ENCODE peak calls at places on chromosome 11, in ten cellular contexts. I is NCI-H510A treated with DMSO at 0.1 percent for 48 hours; Z is ACHN; E is GM04503; B is posterior cingulate gyrus; C is fibroblast of the conjunctiva; X is GM20000; V is GM23248; R is activated naive CD8-positive, alpha-beta T cell treated with anti-CD3 and anti-CD28 coated beads for 36 hours; Q is nucleus accumbens. P is an unnamed sample.

GRCh38 chr11:29351301-29351873 is 665.4 kb downstream of the KCNA4 start:
- DNase-seq in B (no peak), C (no peak), I (no peak), V (no peak), Z (no peak), R (no peak), E (no peak), X (no peak), Q (no peak), P (no peak)

GRCh38 chr11:61777234-61778090 is 14.9 kb downstream of the TMEM258 start:
- DNase-seq in Q (no peak), I (no peak), E (no peak), Z (no peak), C (no peak), R (peak; percentile 60), V (peak; percentile 47), B (peak; percentile 84), X (peak; percentile 74), P (no peak)

GRCh38 chr11:45833761-45834160 is 13.5 kb upstream of the CRY2 start:
- DNase-seq in Z (no peak), B (no peak), E (no peak), I (no peak), X (no peak), R (no peak), C (no peak), Q (no peak), V (no peak), P (no peak)

GRCh38 chr11:61776561-61777075 is 15.8 kb downstream of the TMEM258 start:
- DNase-seq in E (no peak), C (peak; percentile 27), Z (peak; percentile 63), I (peak; percentile 4), R (peak; percentile 67), X (peak; percentile 92), B (peak; percentile 88), Q (peak; percentile 53), V (peak; percentile 78), P (peak; percentile 37)

GRCh38 chr11:130002352-130002845 is at the start of gene PRDM10:
- DNase-seq in Z (peak; percentile 84), X (peak; percentile 96), Q (peak; percentile 93), R (peak; percentile 89), E (no peak), V (peak; percentile 93), I (peak; percentile 98), C (peak; percentile 81), B (peak; percentile 97), P (peak; percentile 75)

GRCh38 chr11:6587360-6587953 is 16.0 kb downstream of the RRP8 start:
- DNase-seq in C (no peak), X (no peak), B (peak; percentile 82), Z (no peak), I (peak; percentile 3), Q (peak; percentile 53), V (no peak), R (no peak), E (no peak), P (no peak)

GRCh38 chr11:1742371-1742770 is 8.0 kb downstream of the IFITM10 start:
- DNase-seq in X (no peak), V (no peak), B (peak; percentile 20), Z (no peak), R (no peak), C (no peak), Q (no peak), I (no peak), E (no peak), P (no peak)

GRCh38 chr11:86101941-86102407 is 33.1 kb upstream of the PICALM start:
- DNase-seq in R (no peak), V (peak; percentile 74), C (no peak), Z (no peak), I (no peak), Q (no peak), E (no peak), B (no peak), X (no peak), P (no peak)

GRCh38 chr11:130671801-130672700 is 223.6 kb downstream of the ADAMTS15 start:
- DNase-seq in I (no peak), Z (peak; percentile 13), B (peak; percentile 71), Q (peak; percentile 8), R (no peak), V (peak; percentile 91), E (peak; percentile 83), X (no peak), C (peak; percentile 84), P (no peak)

GRCh38 chr11:2318707-2319106 is 16.9 kb downstream of the TSPAN32 start:
- DNase-seq in X (no peak), B (no peak), I (no peak), E (no peak), Z (no peak), R (no peak), V (no peak), C (no peak), Q (no peak), P (no peak)

GRCh38 chr11:81270686-81271085 is 1463.0 kb downstream of the FAM181B start:
- DNase-seq in B (no peak), V (no peak), R (no peak), E (no peak), Z (no peak), C (no peak), X (no peak), Q (no peak), I (no peak), P (no peak)

GRCh38 chr11:28448186-28448585 is 340.0 kb downstream of the METTL15 start:
- DNase-seq in I (no peak), R (no peak), V (peak; percentile 33), E (peak; percentile 50), X (no peak), B (no peak), C (no peak), Q (no peak), Z (no peak), P (no peak)

GRCh38 chr11:14577835-14578529 is 57.8 kb upstream of the PSMA1 start:
- DNase-seq in Z (no peak), E (no peak), X (no peak), I (no peak), B (no peak), R (no peak), V (no peak), C (no peak), Q (no peak), P (no peak)

GRCh38 chr11:78773077-78773476 is 198.4 kb upstream of the NARS2 start:
- DNase-seq in V (no peak), E (no peak), B (no peak), Z (no peak), I (no peak), R (no peak), X (no peak), C (no peak), Q (no peak), P (no peak)

GRCh38 chr11:37504066-37504611 is 906.1 kb upstream of the RAG2 start:
- DNase-seq in Q (no peak), R (no peak), X (peak; percentile 30), E (no peak), Z (no peak), V (peak; percentile 33), C (peak; percentile 31), I (no peak), B (no peak), P (no peak)

GRCh38 chr11:116697639-116698038 is 75.1 kb downstream of the BUD13 start:
- DNase-seq in B (no peak), Q (no peak), R (no peak), C (no peak), Z (no peak), V (no peak), I (no peak), E (no peak), X (no peak), P (no peak)

GRCh38 chr11:96456111-96456510 is 66.3 kb downstream of the JRKL start:
- DNase-seq in Z (no peak), C (no peak), B (no peak), Q (no peak), I (no peak), E (no peak), V (no peak), R (no peak), X (no peak), P (no peak)

GRCh38 chr11:47899801-47900200 is 51.7 kb upstream of the NUP160 start:
- DNase-seq in Z (no peak), E (no peak), R (no peak), X (peak; percentile 73), C (no peak), V (no peak), B (no peak), I (no peak), Q (no peak), P (no peak)

GRCh38 chr11:47869548-47870393 is 21.6 kb upstream of the NUP160 start:
- DNase-seq in Z (no peak), Q (no peak), X (no peak), B (no peak), E (no peak), I (no peak), C (no peak), R (no peak), V (peak; percentile 54), P (no peak)

GRCh38 chr11:70407814-70408213 is 9.5 kb downstream of the CTTN start:
- DNase-seq in Q (no peak), X (no peak), I (no peak), C (no peak), B (no peak), R (no peak), E (no peak), V (no peak), Z (no peak), P (no peak)

GRCh38 chr11:1660025-1660867 is 30.7 kb downstream of the KRTAP5-5 start:
- DNase-seq in B (no peak), Z (no peak), R (no peak), X (no peak), I (no peak), Q (no peak), E (no peak), V (no peak), C (no peak), P (no peak)

GRCh38 chr11:122711831-122712378 is 56.4 kb downstream of the UBASH3B start:
- DNase-seq in C (no peak), E (no peak), B (no peak), X (no peak), Q (no peak), Z (no peak), V (peak; percentile 32), I (no peak), R (no peak), P (peak; percentile 64)

GRCh38 chr11:118608268-118609214 is 1.1 kb downstream of the PHLDB1 start:
- DNase-seq in X (no peak), V (peak; percentile 97), R (peak; percentile 73), C (no peak), Z (peak; percentile 47), Q (peak; percentile 61), B (peak; percentile 89), I (no peak), E (no peak), P (no peak)

GRCh38 chr11:75946531-75947530 is 131.8 kb downstream of the UVRAG start:
- DNase-seq in Q (no peak), Z (no peak), I (peak; percentile 78), C (no peak), B (no peak), R (no peak), X (no peak), E (no peak), V (peak; percentile 9), P (no peak)

GRCh38 chr11:3982431-3982830 is 112.2 kb upstream of the RRM1 start:
- DNase-seq in B (no peak), Z (no peak), I (no peak), R (no peak), E (no peak), X (no peak), C (no peak), V (no peak), Q (no peak), P (no peak)

GRCh38 chr11:124199702-124200101 is 16.6 kb downstream of the OR10D3 start:
- DNase-seq in Z (no peak), E (no peak), Q (no peak), C (no peak), V (peak; percentile 21), R (no peak), X (no peak), I (no peak), B (no peak), P (no peak)

GRCh38 chr11:15038963-15039362 is 34.4 kb upstream of the CALCB start:
- DNase-seq in V (peak; percentile 51), X (no peak), Q (no peak), I (no peak), R (no peak), E (peak; percentile 3), B (no peak), Z (peak; percentile 40), C (no peak), P (no peak)

GRCh38 chr11:122007611-122008071 is 108.4 kb downstream of the BLID start:
- DNase-seq in I (no peak), B (no peak), Z (no peak), X (no peak), V (no peak), Q (peak; percentile 7), C (peak; percentile 61), R (no peak), E (no peak), P (no peak)

P was measured in NCI-H1694 treated with DMSO at 0.1 percent for 48 hours.